ENCODE peak calls at places on chromosome 14, in ten cellular contexts. One of them, this sample, is unnamed.

GRCh38 chr14:38137005-38137404 is 70.7 kb upstream of the SSTR1 start:
- DNase-seq in GM23248: peak
- DNase-seq in body of pancreas: no peak
- DNase-seq in A549: no peak
- DNase-seq in Caco-2: no peak
- DNase-seq in fibroblast of lung: no peak
- DNase-seq in AG09309: no peak
- DNase-seq in SK-N-SH: no peak
- DNase-seq in BJ: no peak
- DNase-seq in AG04449: no peak
- DNase-seq in this sample: peak

GRCh38 chr14:89615421-89615820 is 198.4 kb upstream of the FOXN3 start:
- DNase-seq in GM23248: no peak
- DNase-seq in body of pancreas: no peak
- DNase-seq in A549: no peak
- DNase-seq in Caco-2: no peak
- DNase-seq in fibroblast of lung: peak
- DNase-seq in AG09309: no peak
- DNase-seq in SK-N-SH: no peak
- DNase-seq in BJ: no peak
- DNase-seq in AG04449: no peak
- DNase-seq in this sample: no peak

GRCh38 chr14:80982711-80983110 is 27.3 kb downstream of the TSHR start:
- DNase-seq in GM23248: no peak
- DNase-seq in body of pancreas: no peak
- DNase-seq in A549: no peak
- DNase-seq in Caco-2: no peak
- DNase-seq in fibroblast of lung: peak
- DNase-seq in AG09309: no peak
- DNase-seq in SK-N-SH: no peak
- DNase-seq in BJ: no peak
- DNase-seq in AG04449: no peak
- DNase-seq in this sample: no peak

GRCh38 chr14:105074601-105075053 is 9.4 kb upstream of the GPR132 start:
- DNase-seq in GM23248: no peak
- DNase-seq in body of pancreas: no peak
- DNase-seq in A549: no peak
- DNase-seq in Caco-2: no peak
- DNase-seq in fibroblast of lung: no peak
- DNase-seq in AG09309: no peak
- DNase-seq in SK-N-SH: peak
- DNase-seq in BJ: no peak
- DNase-seq in AG04449: no peak
- DNase-seq in this sample: no peak

GRCh38 chr14:91303924-91304229 is 59.4 kb upstream of the GPR68 start:
- DNase-seq in GM23248: no peak
- DNase-seq in body of pancreas: no peak
- DNase-seq in A549: no peak
- DNase-seq in Caco-2: no peak
- DNase-seq in fibroblast of lung: no peak
- DNase-seq in AG09309: no peak
- DNase-seq in SK-N-SH: no peak
- DNase-seq in BJ: no peak
- DNase-seq in AG04449: no peak
- DNase-seq in this sample: no peak

GRCh38 chr14:64410084-64410774 is 22.1 kb downstream of the MTHFD1 start:
- DNase-seq in GM23248: peak
- DNase-seq in body of pancreas: no peak
- DNase-seq in A549: peak
- DNase-seq in Caco-2: peak
- DNase-seq in fibroblast of lung: peak
- DNase-seq in AG09309: no peak
- DNase-seq in SK-N-SH: no peak
- DNase-seq in BJ: no peak
- DNase-seq in AG04449: no peak
- DNase-seq in this sample: no peak

GRCh38 chr14:34203271-34203722 is 252.4 kb upstream of the EGLN3 start:
- DNase-seq in GM23248: peak
- DNase-seq in body of pancreas: no peak
- DNase-seq in A549: peak
- DNase-seq in Caco-2: no peak
- DNase-seq in fibroblast of lung: peak
- DNase-seq in AG09309: peak
- DNase-seq in SK-N-SH: no peak
- DNase-seq in BJ: peak
- DNase-seq in AG04449: no peak
- DNase-seq in this sample: no peak

GRCh38 chr14:61502459-61503093 is 181.2 kb downstream of the PRKCH start:
- DNase-seq in GM23248: no peak
- DNase-seq in body of pancreas: no peak
- DNase-seq in A549: no peak
- DNase-seq in Caco-2: no peak
- DNase-seq in fibroblast of lung: peak
- DNase-seq in AG09309: no peak
- DNase-seq in SK-N-SH: no peak
- DNase-seq in BJ: no peak
- DNase-seq in AG04449: no peak
- DNase-seq in this sample: no peak

GRCh38 chr14:98077176-98077575 is 1194.8 kb downstream of the BCL11B start:
- DNase-seq in GM23248: no peak
- DNase-seq in body of pancreas: no peak
- DNase-seq in A549: no peak
- DNase-seq in Caco-2: no peak
- DNase-seq in fibroblast of lung: no peak
- DNase-seq in AG09309: no peak
- DNase-seq in SK-N-SH: no peak
- DNase-seq in BJ: no peak
- DNase-seq in AG04449: no peak
- DNase-seq in this sample: no peak

DNA sequence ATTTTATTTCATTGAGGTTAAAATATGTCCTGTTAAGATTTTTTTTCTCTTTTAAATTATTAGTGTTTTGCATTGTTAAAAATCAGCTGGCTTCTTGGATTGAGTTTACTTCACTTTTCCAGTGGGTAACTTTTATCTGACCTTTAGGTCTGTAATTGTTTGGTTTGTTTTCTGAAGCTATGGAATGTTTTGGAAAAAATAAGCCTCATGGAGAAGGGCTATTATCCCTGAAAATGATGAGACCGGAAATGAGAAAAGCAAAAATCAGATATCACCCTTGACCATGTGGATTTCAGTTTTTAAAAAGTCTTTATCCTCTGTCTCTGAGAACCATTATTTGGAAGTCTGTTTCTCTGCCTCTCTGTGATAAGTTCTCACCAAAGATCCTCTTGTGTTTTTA is 180.9 kb downstream of the RAD51B start:
- DNase-seq in GM23248: peak
- DNase-seq in body of pancreas: no peak
- DNase-seq in A549: no peak
- DNase-seq in Caco-2: no peak
- DNase-seq in fibroblast of lung: no peak
- DNase-seq in AG09309: no peak
- DNase-seq in SK-N-SH: no peak
- DNase-seq in BJ: no peak
- DNase-seq in AG04449: no peak
- DNase-seq in this sample: no peak
- H3K4me3 ChIP-seq in GM23248: peak
- H3K4me3 ChIP-seq in body of pancreas: no peak
- H3K4me3 ChIP-seq in A549: peak
- H3K4me3 ChIP-seq in Caco-2: no peak
- H3K4me3 ChIP-seq in fibroblast of lung: no peak
- H3K4me3 ChIP-seq in AG09309: no peak
- H3K4me3 ChIP-seq in SK-N-SH: no peak
- H3K4me3 ChIP-seq in BJ: no peak
- H3K4me3 ChIP-seq in AG04449: no peak
- H3K4me3 ChIP-seq in this sample: no peak

GRCh38 chr14:92649934-92650545 is 98.4 kb downstream of the LGMN start:
- DNase-seq in GM23248: peak
- DNase-seq in body of pancreas: no peak
- DNase-seq in A549: no peak
- DNase-seq in Caco-2: no peak
- DNase-seq in fibroblast of lung: peak
- DNase-seq in AG09309: peak
- DNase-seq in SK-N-SH: no peak
- DNase-seq in BJ: no peak
- DNase-seq in AG04449: no peak
- DNase-seq in this sample: peak

GRCh38 chr14:92646952-92647461 is 101.4 kb downstream of the LGMN start:
- DNase-seq in GM23248: peak
- DNase-seq in body of pancreas: no peak
- DNase-seq in A549: peak
- DNase-seq in Caco-2: no peak
- DNase-seq in fibroblast of lung: peak
- DNase-seq in AG09309: peak
- DNase-seq in SK-N-SH: no peak
- DNase-seq in BJ: peak
- DNase-seq in AG04449: peak
- DNase-seq in this sample: peak

GRCh38 chr14:92650581-92651105 is 97.8 kb downstream of the LGMN start:
- DNase-seq in GM23248: no peak
- DNase-seq in body of pancreas: no peak
- DNase-seq in A549: no peak
- DNase-seq in Caco-2: no peak
- DNase-seq in fibroblast of lung: no peak
- DNase-seq in AG09309: no peak
- DNase-seq in SK-N-SH: no peak
- DNase-seq in BJ: no peak
- DNase-seq in AG04449: no peak
- DNase-seq in this sample: no peak

GRCh38 chr14:92647499-92648279 is 100.7 kb downstream of the LGMN start:
- DNase-seq in GM23248: peak
- DNase-seq in body of pancreas: no peak
- DNase-seq in A549: no peak
- DNase-seq in Caco-2: no peak
- DNase-seq in fibroblast of lung: peak
- DNase-seq in AG09309: no peak
- DNase-seq in SK-N-SH: no peak
- DNase-seq in BJ: no peak
- DNase-seq in AG04449: no peak
- DNase-seq in this sample: no peak

DNA sequence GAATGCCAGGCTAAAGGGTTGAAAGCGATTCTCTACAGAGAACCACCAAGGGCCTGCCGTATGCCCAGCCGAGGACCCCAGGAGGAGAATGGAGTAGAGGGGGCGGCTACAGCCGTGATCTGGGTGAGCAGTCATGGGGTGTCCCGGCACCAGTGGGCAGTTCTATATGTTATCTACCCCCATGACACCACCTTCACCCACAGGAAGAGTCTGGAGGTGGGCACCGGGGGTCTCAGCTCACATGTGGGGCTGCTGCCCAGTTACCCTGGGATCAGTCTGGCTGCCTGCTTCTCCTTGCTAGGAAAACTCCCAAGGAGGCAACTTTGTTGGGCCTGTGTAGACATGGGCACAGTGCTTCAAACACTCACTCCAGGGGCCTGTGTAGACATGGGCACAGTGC is 99.4 kb downstream of the LGMN start:
- DNase-seq in GM23248: no peak
- DNase-seq in body of pancreas: no peak
- DNase-seq in A549: no peak
- DNase-seq in Caco-2: no peak
- DNase-seq in fibroblast of lung: no peak
- DNase-seq in AG09309: no peak
- DNase-seq in SK-N-SH: no peak
- DNase-seq in BJ: no peak
- DNase-seq in AG04449: no peak
- DNase-seq in this sample: no peak
- H3K4me3 ChIP-seq in GM23248: no peak
- H3K4me3 ChIP-seq in body of pancreas: no peak
- H3K4me3 ChIP-seq in A549: no peak
- H3K4me3 ChIP-seq in Caco-2: no peak
- H3K4me3 ChIP-seq in fibroblast of lung: no peak
- H3K4me3 ChIP-seq in AG09309: no peak
- H3K4me3 ChIP-seq in SK-N-SH: no peak
- H3K4me3 ChIP-seq in BJ: no peak
- H3K4me3 ChIP-seq in AG04449: no peak
- H3K4me3 ChIP-seq in this sample: no peak

DNA sequence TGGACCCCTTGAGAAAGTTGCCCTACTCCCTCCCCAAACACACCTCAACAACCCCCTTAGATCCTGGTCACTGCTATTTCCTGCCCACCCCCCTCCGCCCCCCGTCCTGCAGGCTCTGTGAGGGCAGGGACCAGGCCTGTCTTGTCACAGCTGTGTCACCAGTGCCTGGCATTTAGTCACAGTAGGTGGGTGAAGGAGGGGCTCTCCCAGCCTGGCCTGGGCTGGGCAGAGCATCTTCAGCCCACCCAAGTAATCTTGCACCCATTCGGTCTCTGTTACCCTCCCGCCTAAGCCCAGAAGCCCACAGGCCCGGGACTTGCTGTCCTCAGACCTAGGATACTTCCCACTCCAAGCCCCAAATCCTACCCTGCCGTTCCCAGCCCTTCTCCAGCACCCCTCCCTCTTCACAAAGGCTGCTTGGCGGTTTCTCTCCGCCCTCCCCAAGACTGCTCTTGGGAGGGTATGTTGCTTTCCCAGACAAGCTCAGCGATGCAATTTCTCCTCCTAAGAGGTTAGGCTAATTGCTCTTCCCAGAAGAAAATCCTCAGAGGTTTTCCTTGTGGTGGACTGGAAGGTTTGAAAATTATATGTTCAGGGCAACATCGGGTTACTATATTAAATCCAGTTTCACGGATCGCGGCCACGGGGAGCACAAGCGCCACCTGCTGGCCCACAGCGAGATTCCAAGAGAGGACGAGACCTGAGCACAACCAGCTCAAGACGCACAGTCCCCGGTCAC is 50.8 kb upstream of the ZFP36L1 start:
- DNase-seq in GM23248: peak
- DNase-seq in body of pancreas: peak
- DNase-seq in A549: peak
- DNase-seq in Caco-2: peak
- DNase-seq in fibroblast of lung: peak
- DNase-seq in AG09309: no peak
- DNase-seq in SK-N-SH: peak
- DNase-seq in BJ: no peak
- DNase-seq in AG04449: no peak
- DNase-seq in this sample: no peak
- H3K4me3 ChIP-seq in GM23248: peak
- H3K4me3 ChIP-seq in body of pancreas: no peak
- H3K4me3 ChIP-seq in A549: no peak
- H3K4me3 ChIP-seq in Caco-2: no peak
- H3K4me3 ChIP-seq in fibroblast of lung: no peak
- H3K4me3 ChIP-seq in AG09309: no peak
- H3K4me3 ChIP-seq in SK-N-SH: no peak
- H3K4me3 ChIP-seq in BJ: no peak
- H3K4me3 ChIP-seq in AG04449: no peak
- H3K4me3 ChIP-seq in this sample: peak

DNA sequence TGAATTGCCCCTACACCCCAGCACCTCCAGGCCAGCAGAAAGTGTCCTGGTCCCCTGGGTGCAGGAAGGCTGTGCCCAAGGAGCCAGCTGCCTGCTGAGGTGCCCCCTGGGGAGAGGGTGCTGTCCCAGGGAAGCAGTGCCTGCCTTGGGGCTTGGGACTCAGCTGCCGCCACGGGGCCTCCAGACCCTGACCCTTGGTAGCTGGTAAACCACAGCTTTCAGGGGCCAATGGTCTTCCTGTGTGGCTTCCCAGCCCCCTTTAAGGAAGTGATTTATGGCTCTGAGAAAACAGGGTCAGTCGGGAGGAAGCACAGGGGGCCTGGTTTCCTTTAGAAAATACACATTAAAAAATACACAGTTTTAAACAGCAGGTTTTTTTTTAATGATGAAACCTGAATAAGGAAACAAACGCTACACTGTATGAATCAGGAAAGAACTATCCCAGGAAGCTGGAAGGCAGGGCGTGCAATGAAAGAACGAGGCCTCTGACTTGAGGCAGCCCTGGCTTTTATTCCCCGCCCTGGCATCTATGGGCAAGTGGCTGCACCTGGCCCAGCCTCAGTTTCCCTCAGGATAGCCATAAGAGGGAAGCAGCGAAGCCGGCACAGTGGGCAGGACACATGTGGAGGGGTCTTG is 40.6 kb upstream of the EML1 start:
- DNase-seq in GM23248: peak
- DNase-seq in body of pancreas: no peak
- DNase-seq in A549: peak
- DNase-seq in Caco-2: no peak
- DNase-seq in fibroblast of lung: peak
- DNase-seq in AG09309: peak
- DNase-seq in SK-N-SH: no peak
- DNase-seq in BJ: peak
- DNase-seq in AG04449: no peak
- DNase-seq in this sample: no peak
- H3K4me3 ChIP-seq in GM23248: peak
- H3K4me3 ChIP-seq in body of pancreas: no peak
- H3K4me3 ChIP-seq in A549: no peak
- H3K4me3 ChIP-seq in Caco-2: no peak
- H3K4me3 ChIP-seq in fibroblast of lung: no peak
- H3K4me3 ChIP-seq in AG09309: no peak
- H3K4me3 ChIP-seq in SK-N-SH: no peak
- H3K4me3 ChIP-seq in BJ: no peak
- H3K4me3 ChIP-seq in AG04449: no peak
- H3K4me3 ChIP-seq in this sample: no peak

This sample was measured in skeletal muscle cell.